ENCODE peak calls at places on chromosomes 11 and 22, in eight cellular contexts. E, G, R, K, D, N, Y and L are unnamed samples.

GRCh38 chr11:75572744-75573143 is 10.7 kb downstream of the SERPINH1 start:
- DNase-seq in E (no peak), G (no peak), R (no peak), K (no peak), D (no peak), N (no peak), Y (no peak), L (no peak)

GRCh38 chr11:61267437-61267841 is 26.5 kb downstream of the PGA5 start:
- DNase-seq in E (no peak), G (no peak), R (no peak), K (no peak), D (no peak), N (no peak), Y (no peak), L (peak)

GRCh38 chr11:26522912-26523610 is 49.0 kb downstream of the MUC15 start:
- DNase-seq in E (peak), G (no peak), R (peak), K (no peak), D (no peak), N (no peak), Y (no peak), L (peak)

GRCh38 chr11:8963569-8964323 is 496 bp downstream of the TMEM9B start:
- DNase-seq in E (no peak), G (no peak), R (peak), K (peak), D (peak), N (peak), Y (peak), L (peak)

GRCh38 chr22:41695211-41695610 is 4.1 kb upstream of the MEI1 start:
- DNase-seq in E (no peak), G (no peak), R (peak), K (no peak), D (no peak), N (no peak), Y (no peak), L (no peak)

GRCh38 chr11:70078095-70078795 is at the start of gene ANO1:
- DNase-seq in E (no peak), G (no peak), R (no peak), K (no peak), D (no peak), N (no peak), Y (peak), L (no peak)

GRCh38 chr22:20206709-20207215 is 55.9 kb upstream of the CCDC188 start:
- DNase-seq in E (peak), G (no peak), R (peak), K (peak), D (no peak), N (no peak), Y (no peak), L (peak)

GRCh38 chr22:37777122-37777687 is 30.5 kb upstream of the GCAT start:
- DNase-seq in E (peak), G (peak), R (peak), K (no peak), D (no peak), N (peak), Y (no peak), L (peak)

GRCh38 chr11:75182652-75183051 is 31.7 kb downstream of the SLCO2B1 start:
- DNase-seq in E (no peak), G (no peak), R (no peak), K (no peak), D (no peak), N (peak), Y (no peak), L (no peak)

GRCh38 chr22:43859621-43860020 is 2.7 kb downstream of the SULT4A1 start:
- DNase-seq in E (no peak), G (no peak), R (no peak), K (no peak), D (no peak), N (no peak), Y (peak), L (no peak)

GRCh38 chr11:33551051-33551450 is 149.6 kb downstream of the C11orf91 start:
- DNase-seq in E (no peak), G (no peak), R (no peak), K (no peak), D (no peak), N (no peak), Y (no peak), L (no peak)